ENCODE peak calls at places on chromosomes 11 and 22, in eight cellular contexts. N is NCI-H774, F is HFFc6, Q is AG04449, I is activated T-cell treated with anti-CD3 and anti-CD28 coated beads for 48 hours, C is pancreas, S is RCC 7860, J is GF-D8. W is an unnamed sample.

GRCh38 chr11:93645938-93646337 is 15.5 kb upstream of the CEP295 start:
- DNase-seq in N (no peak), F (no peak), Q (no peak), I (no peak), C (no peak), S (no peak), J (no peak), W (no peak)

GRCh38 chr11:15101072-15101701 is 13.5 kb upstream of the INSC start:
- DNase-seq in N (peak; percentile 50), F (peak; percentile 62), Q (no peak), I (peak; percentile 39), C (peak; percentile 54), S (peak; percentile 43), J (no peak), W (no peak)

GRCh38 chr11:11988862-11989261 is 19.6 kb downstream of the DKK3 start:
- DNase-seq in N (no peak), F (no peak), Q (no peak), I (no peak), C (no peak), S (no peak), J (no peak), W (no peak)

GRCh38 chr11:29005401-29005980 is 897.3 kb downstream of the METTL15 start:
- DNase-seq in N (no peak), F (no peak), Q (no peak), I (no peak), C (no peak), S (no peak), J (no peak), W (no peak)

GRCh38 chr11:59802639-59803176 is 7.9 kb downstream of the MRPL16 start:
- DNase-seq in N (no peak), F (peak; percentile 52), Q (no peak), I (no peak), C (no peak), S (peak; percentile 37), J (no peak), W (no peak)

GRCh38 chr22:47300698-47301405 is 538.4 kb downstream of the TBC1D22A start:
- DNase-seq in N (no peak), F (no peak), Q (no peak), I (no peak), C (no peak), S (no peak), J (no peak), W (no peak)

GRCh38 chr11:111206472-111206871 is 39.1 kb upstream of the POU2AF2 start:
- DNase-seq in N (no peak), F (peak; percentile 51), Q (peak; percentile 38), I (no peak), C (no peak), S (no peak), J (no peak), W (no peak)

GRCh38 chr11:3380706-3381570 is 2.0 kb upstream of the ZNF195 start:
- DNase-seq in N (no peak), F (peak; percentile 22), Q (no peak), I (no peak), C (no peak), S (no peak), J (no peak), W (no peak)

GRCh38 chr11:102603091-102603490 is 22.0 kb downstream of the MMP20 start:
- DNase-seq in N (no peak), F (peak; percentile 18), Q (no peak), I (no peak), C (peak; percentile 27), S (peak; percentile 94), J (no peak), W (no peak)

GRCh38 chr11:120182790-120183491 is 27.9 kb upstream of the OAF start:
- DNase-seq in N (no peak), F (no peak), Q (no peak), I (no peak), C (peak; percentile 69), S (no peak), J (peak; percentile 37), W (no peak)

GRCh38 chr11:6928916-6929315 is 2.7 kb downstream of the ZNF215 start:
- DNase-seq in N (no peak), F (no peak), Q (no peak), I (no peak), C (no peak), S (no peak), J (no peak), W (no peak)

GRCh38 chr11:16001899-16002426 is 354.4 kb downstream of the SOX6 start:
- DNase-seq in N (peak; percentile 88), F (peak; percentile 83), Q (peak; percentile 76), I (no peak), C (no peak), S (no peak), J (no peak), W (peak; percentile 32)

GRCh38 chr11:68974421-68975194 is 6.2 kb downstream of the MRGPRD start:
- DNase-seq in N (peak; percentile 20), F (peak; percentile 37), Q (no peak), I (no peak), C (peak; percentile 5), S (no peak), J (no peak), W (no peak)

GRCh38 chr11:34641981-34642380 is 21.1 kb downstream of the EHF start:
- DNase-seq in N (no peak), F (no peak), Q (no peak), I (no peak), C (peak; percentile 67), S (no peak), J (no peak), W (no peak)

GRCh38 chr11:848380-848931 is 5.8 kb downstream of the TSPAN4 start:
- DNase-seq in N (no peak), F (no peak), Q (no peak), I (peak; percentile 63), C (no peak), S (no peak), J (no peak), W (no peak)

GRCh38 chr11:113260541-113260940 is 53.8 kb upstream of the TTC12 start:
- DNase-seq in N (no peak), F (no peak), Q (no peak), I (no peak), C (no peak), S (no peak), J (no peak), W (no peak)

GRCh38 chr11:130042093-130042591 is 27.6 kb upstream of the APLP2 start:
- DNase-seq in N (peak; percentile 59), F (peak; percentile 87), Q (peak; percentile 72), I (no peak), C (no peak), S (peak; percentile 85), J (no peak), W (no peak)

GRCh38 chr11:92332986-92333385 is 108.4 kb downstream of the FAT3 start:
- DNase-seq in N (no peak), F (peak; percentile 31), Q (peak; percentile 58), I (no peak), C (no peak), S (no peak), J (no peak), W (no peak)

GRCh38 chr22:42299586-42300285 is 29.3 kb upstream of the TCF20 start:
- DNase-seq in N (no peak), F (no peak), Q (no peak), I (peak; percentile 23), C (peak; percentile 36), S (no peak), J (peak; percentile 75), W (no peak)

GRCh38 chr22:48560389-48560751 is 1267.3 kb downstream of the BRD1 start:
- DNase-seq in N (no peak), F (no peak), Q (no peak), I (no peak), C (no peak), S (no peak), J (no peak), W (no peak)

GRCh38 chr11:112174789-112175595 is at the start of gene BCO2:
- DNase-seq in N (peak; percentile 70), F (peak; percentile 75), Q (no peak), I (peak; percentile 12), C (peak; percentile 81), S (peak; percentile 52), J (peak; percentile 77), W (no peak)

GRCh38 chr11:66361502-66361941 is 10.0 kb downstream of the SLC29A2 start:
- DNase-seq in N (no peak), F (no peak), Q (no peak), I (no peak), C (no peak), S (no peak), J (no peak), W (no peak)

GRCh38 chr11:35029979-35030378 is 109.0 kb upstream of the CD44 start:
- DNase-seq in N (no peak), F (peak; percentile 78), Q (no peak), I (no peak), C (no peak), S (peak; percentile 44), J (no peak), W (no peak)

GRCh38 chr11:74010306-74010981 is 1.6 kb upstream of the UCP3 start:
- DNase-seq in N (no peak), F (no peak), Q (no peak), I (no peak), C (no peak), S (no peak), J (peak; percentile 39), W (no peak)

GRCh38 chr22:39219071-39220050 is 25.4 kb downstream of the PDGFB start:
- DNase-seq in N (no peak), F (no peak), Q (no peak), I (no peak), C (peak; percentile 10), S (no peak), J (no peak), W (no peak)

GRCh38 chr11:114787126-114787525 is 108.8 kb downstream of the NXPE2 start:
- DNase-seq in N (no peak), F (no peak), Q (no peak), I (no peak), C (no peak), S (no peak), J (no peak), W (no peak)

GRCh38 chr11:15819679-15820286 is 536.6 kb downstream of the SOX6 start:
- DNase-seq in N (no peak), F (peak; percentile 25), Q (no peak), I (peak; percentile 49), C (peak; percentile 77), S (no peak), J (no peak), W (no peak)